ENCODE peak calls at places on chromosome 7, in seven cellular contexts. G is astrocyte, D is suprapubic skin, M is DND-41, J is A549, A is cardiac muscle cell, Q is lung. C is an unnamed sample. For H3K9me3, the result is how much of the 10 kb centered on the place peaks cover.

GRCh38 chr7:122261442-122261841 is 43.1 kb downstream of the FEZF1 start:
- DNase-seq in J (no peak), A (no peak), M (no peak), G (no peak), D (no peak), Q (no peak), C (no peak)

GRCh38 chr7:111126987-111127386 is 36.1 kb downstream of the LRRN3 start:
- DNase-seq in D (no peak), J (peak), G (peak), M (no peak), A (peak), Q (no peak), C (no peak)

GRCh38 chr7:116403265-116403664 is 96.3 kb upstream of the CAV2 start:
- DNase-seq in D (no peak), G (no peak), M (no peak), J (no peak), Q (no peak), A (no peak), C (no peak)

GRCh38 chr7:44177570-44178131 is 11.6 kb downstream of the GCK start:
- DNase-seq in A (peak), G (peak), M (no peak), D (no peak), Q (no peak), J (no peak), C (no peak)

GRCh38 chr7:25846722-25847121 is 305.3 kb upstream of the NFE2L3 start:
- DNase-seq in A (peak), G (peak), D (no peak), Q (peak), M (no peak), J (no peak), C (no peak)

GRCh38 chr7:151058766-151059361 is 525 bp upstream of the SLC4A2 start:
- DNase-seq in G (peak), Q (no peak), M (no peak), A (peak), D (no peak), J (peak), C (no peak)

GRCh38 chr7:936131-937054 is 18.1 kb downstream of the ADAP1 start:
- DNase-seq in D (no peak), J (peak), Q (no peak), G (peak), A (no peak), M (peak), C (no peak)

GRCh38 chr7:132956556-132956955 is 125.3 kb downstream of the CHCHD3 start:
- DNase-seq in G (no peak), D (no peak), A (no peak), J (no peak), M (no peak), Q (no peak), C (no peak)

GRCh38 chr7:71348751-71349415 is 216.9 kb downstream of the GALNT17 start:
- DNase-seq in M (no peak), D (no peak), J (no peak), Q (no peak), A (no peak), G (no peak), C (no peak)

GRCh38 chr7:11315687-11316258 is 342.1 kb downstream of the PHF14 start:
- DNase-seq in A (no peak), G (no peak), D (no peak), J (no peak), M (no peak), Q (no peak), C (no peak)

GRCh38 chr7:101542527-101543241 is 86.4 kb downstream of the MYL10 start:
- DNase-seq in J (peak), G (no peak), D (no peak), A (peak), M (peak), Q (peak), C (peak)

GRCh38 chr7:105173586-105173985 is 159.6 kb downstream of the KMT2E start:
- DNase-seq in J (no peak), Q (no peak), A (no peak), D (no peak), G (no peak), M (no peak), C (no peak)

GRCh38 chr7:155208681-155209477 is 88.8 kb upstream of the INSIG1 start:
- DNase-seq in M (no peak), D (peak), A (peak), Q (no peak), G (peak), J (peak), C (no peak)

GRCh38 chr7:105743351-105743812 is 133.0 kb downstream of the ATXN7L1 start:
- DNase-seq in G (no peak), Q (no peak), M (no peak), A (no peak), J (no peak), D (no peak), C (no peak)

GRCh38 chr7:87047-87446 is 105.3 kb upstream of the FAM20C start:
- DNase-seq in J (no peak), M (no peak), Q (no peak), A (peak), D (no peak), G (peak), C (no peak)

GRCh38 chr7:33873518-33873917 is 31.8 kb upstream of the BMPER start:
- DNase-seq in G (peak), M (no peak), J (no peak), D (no peak), Q (no peak), A (no peak), C (no peak)

GRCh38 chr7:158991824-158992621 is 135.7 kb downstream of the DYNC2I1 start:
- DNase-seq in Q (peak), M (no peak), G (no peak), D (no peak), J (no peak), A (no peak), C (no peak)

DNA sequence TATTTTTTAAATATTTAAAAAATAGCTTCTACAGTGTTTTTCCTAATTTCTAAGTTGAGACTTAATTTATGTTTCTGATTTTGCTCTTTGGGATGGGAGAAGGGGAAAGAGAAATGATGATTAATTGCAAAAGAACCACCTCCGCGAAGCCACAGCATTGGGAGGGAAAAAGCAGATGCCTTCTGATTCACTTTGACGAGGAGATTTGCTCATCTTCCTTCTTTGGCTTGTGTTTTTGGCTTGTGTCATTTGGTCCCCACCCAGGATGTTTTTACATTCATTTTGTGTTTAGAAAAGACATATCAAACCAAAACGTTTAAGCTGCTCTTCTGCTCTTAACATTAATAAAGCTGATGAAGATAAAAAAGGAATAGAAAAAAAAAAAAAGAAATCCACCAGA is 121.7 kb downstream of the MACC1 start:
- DNase-seq in D (no peak), G (no peak), A (no peak), Q (no peak), M (no peak), J (no peak), C (no peak)
- H3K9me3 ChIP-seq in D (under half), G (under half), A (under half), Q (under half), M (under half), J (under half), C (under half)

GRCh38 chr7:57388761-57389160 is 61.2 kb upstream of the ZNF716 start:
- DNase-seq in M (no peak), Q (no peak), J (no peak), D (no peak), A (no peak), G (no peak), C (no peak)

GRCh38 chr7:57381581-57381980 is 68.4 kb upstream of the ZNF716 start:
- DNase-seq in Q (no peak), D (no peak), A (no peak), J (no peak), M (no peak), G (no peak), C (no peak)

GRCh38 chr7:57385668-57386067 is 64.3 kb upstream of the ZNF716 start:
- DNase-seq in A (no peak), G (no peak), Q (no peak), D (no peak), J (no peak), M (no peak), C (no peak)

GRCh38 chr7:57384380-57384779 is 65.6 kb upstream of the ZNF716 start:
- DNase-seq in J (no peak), D (no peak), G (no peak), Q (no peak), A (no peak), M (no peak), C (no peak)
- H3K9me3 ChIP-seq in J (under half), D (under half), G (under half), Q (under half), A (under half), M (under half), C (under half)

GRCh38 chr7:50229964-50230363 is 74.6 kb upstream of the IKZF1 start:
- DNase-seq in J (peak), Q (no peak), G (no peak), M (no peak), A (peak), D (no peak), C (no peak)

GRCh38 chr7:50221028-50221427 is 83.5 kb upstream of the IKZF1 start:
- DNase-seq in M (no peak), G (no peak), A (no peak), D (no peak), Q (no peak), J (no peak), C (no peak)

GRCh38 chr7:50226669-50227068 is 77.8 kb upstream of the IKZF1 start:
- DNase-seq in J (no peak), M (no peak), G (no peak), Q (no peak), D (no peak), A (no peak), C (no peak)

GRCh38 chr7:50227623-50228618 is 76.6 kb upstream of the IKZF1 start:
- DNase-seq in J (no peak), Q (no peak), G (no peak), M (no peak), A (no peak), D (no peak), C (no peak)

GRCh38 chr7:50226139-50226538 is 78.4 kb upstream of the IKZF1 start:
- DNase-seq in Q (no peak), M (no peak), J (no peak), D (no peak), G (no peak), A (no peak), C (no peak)
- H3K9me3 ChIP-seq in Q (under half), M (under half), J (under half), D (under half), G (under half), A (under half), C (under half)

GRCh38 chr7:123929620-123930019 is 4.6 kb downstream of the SPAM1 start:
- DNase-seq in G (no peak), J (no peak), Q (no peak), D (no peak), M (no peak), A (no peak), C (no peak)
- H3K9me3 ChIP-seq in G (under half), J (under half), Q (under half), D (under half), M (under half), A (under half), C (under half)

C was measured in T-helper 17 cell.